ENCODE peak calls at places on chromosomes 5 and 9, in seven cellular contexts. One of them, this sample, is unnamed.

GRCh38 chr9:126695186-126696090 is 81.7 kb downstream of the LMX1B start:
- DNase-seq in tibial nerve: no peak
- DNase-seq in foreskin fibroblast: no peak
- DNase-seq in lower lobe of right lung: peak
- DNase-seq in CD8-positive, alpha-beta T cell: no peak
- DNase-seq in A673: no peak
- DNase-seq in endodermal cell: peak
- DNase-seq in this sample: no peak

GRCh38 chr5:108461628-108462367 is 79.9 kb upstream of the FBXL17 start:
- DNase-seq in foreskin fibroblast: peak
- DNase-seq in A673: peak
- DNase-seq in CD8-positive, alpha-beta T cell: no peak
- DNase-seq in endodermal cell: no peak
- DNase-seq in lower lobe of right lung: no peak
- DNase-seq in tibial nerve: no peak
- DNase-seq in this sample: peak

GRCh38 chr5:66207800-66208561 is 63.9 kb downstream of the SREK1 start:
- DNase-seq in foreskin fibroblast: peak
- DNase-seq in A673: no peak
- DNase-seq in endodermal cell: no peak
- DNase-seq in tibial nerve: no peak
- DNase-seq in lower lobe of right lung: no peak
- DNase-seq in CD8-positive, alpha-beta T cell: no peak
- DNase-seq in this sample: peak

GRCh38 chr9:97487107-97487506 is 14.4 kb upstream of the TMOD1 start:
- DNase-seq in endodermal cell: no peak
- DNase-seq in lower lobe of right lung: no peak
- DNase-seq in tibial nerve: no peak
- DNase-seq in A673: peak
- DNase-seq in foreskin fibroblast: no peak
- DNase-seq in CD8-positive, alpha-beta T cell: no peak
- DNase-seq in this sample: peak

GRCh38 chr5:95861221-95861857 is 38.8 kb upstream of the GLRX start:
- DNase-seq in CD8-positive, alpha-beta T cell: no peak
- DNase-seq in lower lobe of right lung: peak
- DNase-seq in endodermal cell: no peak
- DNase-seq in tibial nerve: peak
- DNase-seq in foreskin fibroblast: peak
- DNase-seq in A673: peak
- DNase-seq in this sample: peak

GRCh38 chr5:50823568-50823967 is 157.1 kb downstream of the PARP8 start:
- DNase-seq in foreskin fibroblast: no peak
- DNase-seq in tibial nerve: no peak
- DNase-seq in CD8-positive, alpha-beta T cell: no peak
- DNase-seq in lower lobe of right lung: no peak
- DNase-seq in A673: no peak
- DNase-seq in endodermal cell: no peak
- DNase-seq in this sample: no peak

GRCh38 chr9:129751841-129752801 is 721 bp downstream of the PTGES start:
- DNase-seq in CD8-positive, alpha-beta T cell: no peak
- DNase-seq in tibial nerve: no peak
- DNase-seq in foreskin fibroblast: no peak
- DNase-seq in lower lobe of right lung: peak
- DNase-seq in A673: no peak
- DNase-seq in endodermal cell: peak
- DNase-seq in this sample: no peak

GRCh38 chr5:6781711-6782110 is 68.5 kb downstream of the TENT4A start:
- DNase-seq in CD8-positive, alpha-beta T cell: no peak
- DNase-seq in foreskin fibroblast: no peak
- DNase-seq in lower lobe of right lung: no peak
- DNase-seq in tibial nerve: no peak
- DNase-seq in A673: no peak
- DNase-seq in endodermal cell: no peak
- DNase-seq in this sample: peak

GRCh38 chr5:173498286-173498685 is 118.2 kb downstream of the BOD1 start:
- DNase-seq in tibial nerve: no peak
- DNase-seq in endodermal cell: no peak
- DNase-seq in foreskin fibroblast: peak
- DNase-seq in lower lobe of right lung: no peak
- DNase-seq in CD8-positive, alpha-beta T cell: no peak
- DNase-seq in A673: no peak
- DNase-seq in this sample: peak

GRCh38 chr5:78221964-78222451 is 72.5 kb downstream of the AP3B1 start:
- DNase-seq in tibial nerve: no peak
- DNase-seq in endodermal cell: peak
- DNase-seq in foreskin fibroblast: no peak
- DNase-seq in CD8-positive, alpha-beta T cell: no peak
- DNase-seq in A673: peak
- DNase-seq in lower lobe of right lung: no peak
- DNase-seq in this sample: peak

GRCh38 chr5:154309805-154310204 is 119.3 kb downstream of the GALNT10 start:
- DNase-seq in CD8-positive, alpha-beta T cell: no peak
- DNase-seq in foreskin fibroblast: no peak
- DNase-seq in tibial nerve: no peak
- DNase-seq in A673: no peak
- DNase-seq in lower lobe of right lung: no peak
- DNase-seq in endodermal cell: no peak
- DNase-seq in this sample: peak

GRCh38 chr9:87725900-87726709 is at the start of gene CTSL:
- DNase-seq in foreskin fibroblast: peak
- DNase-seq in tibial nerve: peak
- DNase-seq in lower lobe of right lung: peak
- DNase-seq in CD8-positive, alpha-beta T cell: no peak
- DNase-seq in A673: peak
- DNase-seq in endodermal cell: peak
- DNase-seq in this sample: peak

GRCh38 chr5:99020698-99021048 is 91.9 kb upstream of the CHD1 start:
- DNase-seq in tibial nerve: no peak
- DNase-seq in lower lobe of right lung: no peak
- DNase-seq in endodermal cell: no peak
- DNase-seq in foreskin fibroblast: no peak
- DNase-seq in A673: no peak
- DNase-seq in CD8-positive, alpha-beta T cell: no peak
- DNase-seq in this sample: no peak

GRCh38 chr5:54944364-54944763 is 41.0 kb downstream of the ESM1 start:
- DNase-seq in CD8-positive, alpha-beta T cell: no peak
- DNase-seq in foreskin fibroblast: peak
- DNase-seq in tibial nerve: no peak
- DNase-seq in A673: peak
- DNase-seq in endodermal cell: no peak
- DNase-seq in lower lobe of right lung: no peak
- DNase-seq in this sample: peak

GRCh38 chr9:36928670-36929349 is 105.3 kb downstream of the PAX5 start:
- DNase-seq in foreskin fibroblast: peak
- DNase-seq in A673: peak
- DNase-seq in lower lobe of right lung: no peak
- DNase-seq in tibial nerve: no peak
- DNase-seq in endodermal cell: no peak
- DNase-seq in CD8-positive, alpha-beta T cell: no peak
- DNase-seq in this sample: peak

GRCh38 chr5:88772047-88772446 is 110.9 kb downstream of the MEF2C start:
- DNase-seq in A673: no peak
- DNase-seq in endodermal cell: no peak
- DNase-seq in CD8-positive, alpha-beta T cell: no peak
- DNase-seq in tibial nerve: no peak
- DNase-seq in lower lobe of right lung: no peak
- DNase-seq in foreskin fibroblast: no peak
- DNase-seq in this sample: no peak

GRCh38 chr5:93611900-93612898 is 29.2 kb downstream of the NR2F1 start:
- DNase-seq in lower lobe of right lung: no peak
- DNase-seq in CD8-positive, alpha-beta T cell: no peak
- DNase-seq in foreskin fibroblast: no peak
- DNase-seq in tibial nerve: no peak
- DNase-seq in A673: peak
- DNase-seq in endodermal cell: peak
- DNase-seq in this sample: peak

GRCh38 chr5:126898223-126898622 is 121.3 kb downstream of the LMNB1 start:
- DNase-seq in lower lobe of right lung: no peak
- DNase-seq in A673: no peak
- DNase-seq in foreskin fibroblast: no peak
- DNase-seq in endodermal cell: no peak
- DNase-seq in CD8-positive, alpha-beta T cell: no peak
- DNase-seq in tibial nerve: no peak
- DNase-seq in this sample: no peak

GRCh38 chr5:147234825-147235635 is at the start of gene STK32A:
- DNase-seq in foreskin fibroblast: no peak
- DNase-seq in A673: peak
- DNase-seq in lower lobe of right lung: peak
- DNase-seq in tibial nerve: no peak
- DNase-seq in endodermal cell: peak
- DNase-seq in CD8-positive, alpha-beta T cell: no peak
- DNase-seq in this sample: peak

GRCh38 chr9:131270171-131271015 is 5.9 kb downstream of the FAM78A start:
- DNase-seq in endodermal cell: peak
- DNase-seq in A673: no peak
- DNase-seq in foreskin fibroblast: no peak
- DNase-seq in tibial nerve: peak
- DNase-seq in CD8-positive, alpha-beta T cell: no peak
- DNase-seq in lower lobe of right lung: peak
- DNase-seq in this sample: no peak

GRCh38 chr5:98099448-98100105 is 673.9 kb upstream of the RGMB start:
- DNase-seq in lower lobe of right lung: no peak
- DNase-seq in A673: peak
- DNase-seq in tibial nerve: no peak
- DNase-seq in CD8-positive, alpha-beta T cell: no peak
- DNase-seq in foreskin fibroblast: no peak
- DNase-seq in endodermal cell: no peak
- DNase-seq in this sample: peak

GRCh38 chr9:118483677-118484076 is 779.5 kb downstream of the TLR4 start:
- DNase-seq in endodermal cell: no peak
- DNase-seq in A673: no peak
- DNase-seq in CD8-positive, alpha-beta T cell: no peak
- DNase-seq in lower lobe of right lung: no peak
- DNase-seq in foreskin fibroblast: no peak
- DNase-seq in tibial nerve: no peak
- DNase-seq in this sample: no peak

GRCh38 chr5:123107343-123108240 is 18.6 kb downstream of the PRDM6 start:
- DNase-seq in lower lobe of right lung: no peak
- DNase-seq in CD8-positive, alpha-beta T cell: no peak
- DNase-seq in foreskin fibroblast: no peak
- DNase-seq in endodermal cell: no peak
- DNase-seq in tibial nerve: no peak
- DNase-seq in A673: no peak
- DNase-seq in this sample: no peak

GRCh38 chr9:14180077-14180941 is 133.6 kb downstream of the NFIB start:
- DNase-seq in CD8-positive, alpha-beta T cell: no peak
- DNase-seq in lower lobe of right lung: no peak
- DNase-seq in foreskin fibroblast: no peak
- DNase-seq in A673: no peak
- DNase-seq in endodermal cell: no peak
- DNase-seq in tibial nerve: no peak
- DNase-seq in this sample: no peak

GRCh38 chr9:16275795-16276624 is 594.5 kb downstream of the BNC2 start:
- DNase-seq in foreskin fibroblast: no peak
- DNase-seq in tibial nerve: no peak
- DNase-seq in lower lobe of right lung: no peak
- DNase-seq in A673: no peak
- DNase-seq in CD8-positive, alpha-beta T cell: no peak
- DNase-seq in endodermal cell: peak
- DNase-seq in this sample: no peak

GRCh38 chr5:134146651-134147544 is 29.9 kb downstream of the SKP1 start:
- DNase-seq in lower lobe of right lung: peak
- DNase-seq in A673: no peak
- DNase-seq in endodermal cell: no peak
- DNase-seq in CD8-positive, alpha-beta T cell: no peak
- DNase-seq in foreskin fibroblast: no peak
- DNase-seq in tibial nerve: no peak
- DNase-seq in this sample: peak

GRCh38 chr5:134143964-134144941 is 29.8 kb downstream of the TCF7 start:
- DNase-seq in tibial nerve: no peak
- DNase-seq in CD8-positive, alpha-beta T cell: no peak
- DNase-seq in foreskin fibroblast: no peak
- DNase-seq in endodermal cell: no peak
- DNase-seq in A673: no peak
- DNase-seq in lower lobe of right lung: no peak
- DNase-seq in this sample: no peak

GRCh38 chr5:134145061-134145757 is 30.7 kb downstream of the TCF7 start:
- DNase-seq in A673: no peak
- DNase-seq in tibial nerve: no peak
- DNase-seq in CD8-positive, alpha-beta T cell: no peak
- DNase-seq in lower lobe of right lung: no peak
- DNase-seq in endodermal cell: no peak
- DNase-seq in foreskin fibroblast: no peak
- DNase-seq in this sample: no peak

GRCh38 chr5:134148316-134148715 is 28.4 kb downstream of the SKP1 start:
- DNase-seq in tibial nerve: no peak
- DNase-seq in endodermal cell: no peak
- DNase-seq in foreskin fibroblast: no peak
- DNase-seq in A673: no peak
- DNase-seq in CD8-positive, alpha-beta T cell: no peak
- DNase-seq in lower lobe of right lung: no peak
- DNase-seq in this sample: no peak

GRCh38 chr5:134145779-134146581 is 30.8 kb downstream of the SKP1 start:
- DNase-seq in foreskin fibroblast: peak
- DNase-seq in lower lobe of right lung: peak
- DNase-seq in tibial nerve: peak
- DNase-seq in endodermal cell: peak
- DNase-seq in A673: peak
- DNase-seq in CD8-positive, alpha-beta T cell: peak
- DNase-seq in this sample: peak
- TF ChIP-seq CTCF in foreskin fibroblast: peak
- TF ChIP-seq CTCF in lower lobe of right lung: peak
- TF ChIP-seq CTCF in tibial nerve: peak
- TF ChIP-seq CTCF in endodermal cell: peak
- TF ChIP-seq CTCF in A673: peak
- TF ChIP-seq CTCF in CD8-positive, alpha-beta T cell: peak
- TF ChIP-seq CTCF in this sample: peak

GRCh38 chr5:61306531-61307195 is 25.4 kb upstream of the ZSWIM6 start:
- DNase-seq in CD8-positive, alpha-beta T cell: no peak
- DNase-seq in tibial nerve: no peak
- DNase-seq in endodermal cell: peak
- DNase-seq in foreskin fibroblast: peak
- DNase-seq in lower lobe of right lung: no peak
- DNase-seq in A673: no peak
- DNase-seq in this sample: peak
- H3K4me3 ChIP-seq in CD8-positive, alpha-beta T cell: no peak
- H3K4me3 ChIP-seq in tibial nerve: no peak
- H3K4me3 ChIP-seq in endodermal cell: no peak
- H3K4me3 ChIP-seq in foreskin fibroblast: no peak
- H3K4me3 ChIP-seq in lower lobe of right lung: no peak
- H3K4me3 ChIP-seq in A673: no peak
- H3K4me3 ChIP-seq in this sample: peak

GRCh38 chr9:136527721-136528710 is 17.8 kb downstream of the NOTCH1 start:
- DNase-seq in lower lobe of right lung: no peak
- DNase-seq in CD8-positive, alpha-beta T cell: no peak
- DNase-seq in foreskin fibroblast: no peak
- DNase-seq in endodermal cell: peak
- DNase-seq in tibial nerve: no peak
- DNase-seq in A673: peak
- DNase-seq in this sample: no peak
- TF ChIP-seq CTCF in lower lobe of right lung: no peak
- TF ChIP-seq CTCF in CD8-positive, alpha-beta T cell: no peak
- TF ChIP-seq CTCF in foreskin fibroblast: no peak
- TF ChIP-seq CTCF in endodermal cell: no peak
- TF ChIP-seq CTCF in tibial nerve: no peak
- TF ChIP-seq CTCF in A673: no peak
- TF ChIP-seq CTCF in this sample: no peak

DNA sequence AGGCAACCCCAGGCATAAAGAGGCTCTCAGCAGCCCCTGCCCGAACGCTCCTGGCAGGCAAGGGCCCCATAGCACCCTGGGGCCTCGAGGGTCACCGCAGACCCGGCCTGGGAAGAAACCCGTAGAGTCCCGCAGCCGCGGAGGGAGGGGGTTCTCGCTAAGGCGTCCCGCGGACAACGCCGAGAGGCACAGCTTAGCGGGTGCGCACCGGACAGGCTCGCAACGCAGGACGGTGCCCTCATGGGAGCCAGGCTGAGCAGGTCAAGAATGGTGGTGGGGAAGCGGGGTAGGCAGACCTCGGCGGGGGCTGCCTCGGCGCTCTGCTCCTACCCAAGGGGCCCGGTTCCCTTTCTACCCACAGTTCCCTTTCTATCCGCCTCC is 6.7 kb downstream of the PITX1 start:
- DNase-seq in CD8-positive, alpha-beta T cell: no peak
- DNase-seq in lower lobe of right lung: peak
- DNase-seq in tibial nerve: no peak
- DNase-seq in endodermal cell: peak
- DNase-seq in A673: no peak
- DNase-seq in foreskin fibroblast: no peak
- DNase-seq in this sample: no peak
- H3K4me3 ChIP-seq in CD8-positive, alpha-beta T cell: no peak
- H3K4me3 ChIP-seq in lower lobe of right lung: no peak
- H3K4me3 ChIP-seq in tibial nerve: no peak
- H3K4me3 ChIP-seq in endodermal cell: no peak
- H3K4me3 ChIP-seq in A673: no peak
- H3K4me3 ChIP-seq in foreskin fibroblast: no peak
- H3K4me3 ChIP-seq in this sample: no peak